ENCODE peak calls at places on chromosome 4, in nine cellular contexts. F is AG04449, J is AG09309, S is AG10803, B is fibroblast of pulmonary artery, Y is sigmoid colon, Q is IMR-90, V is dorsolateral prefrontal cortex, Z is uterus. E is an unnamed sample.

GRCh38 chr4:3218824-3219760 is 29.9 kb upstream of the MSANTD1 start:
- DNase-seq in F (no peak), J (no peak), S (no peak), B (no peak), Y (peak; percentile 26), Q (no peak), V (peak; percentile 22), Z (no peak), E (no peak)

GRCh38 chr4:1517592-1518411 is 111.6 kb upstream of the NKX1-1 start:
- DNase-seq in F (no peak), J (no peak), S (no peak), B (no peak), Y (peak; percentile 52), Q (no peak), V (no peak), Z (no peak), E (no peak)

GRCh38 chr4:166077782-166078181 is 204.7 kb downstream of the TLL1 start:
- DNase-seq in F (no peak), J (no peak), S (no peak), B (no peak), Y (no peak), Q (no peak), V (no peak), Z (no peak), E (no peak)

GRCh38 chr4:29046716-29047115 is 1673.5 kb upstream of the PCDH7 start:
- DNase-seq in F (no peak), J (peak; percentile 18), S (peak; percentile 3), B (peak; percentile 69), Y (no peak), Q (peak; percentile 93), V (no peak), Z (no peak), E (no peak)

GRCh38 chr4:122633211-122633610 is 12.3 kb upstream of the IL21 start:
- DNase-seq in F (no peak), J (no peak), S (peak; percentile 55), B (peak; percentile 6), Y (no peak), Q (no peak), V (no peak), Z (no peak), E (peak; percentile 1)

GRCh38 chr4:138609943-138610350 is 367.8 kb upstream of the SLC7A11 start:
- DNase-seq in F (peak; percentile 16), J (peak; percentile 58), S (peak; percentile 60), B (peak; percentile 73), Y (no peak), Q (peak; percentile 81), V (no peak), Z (peak; percentile 16), E (no peak)

GRCh38 chr4:130478406-130478805 is 1382.5 kb downstream of the C4orf33 start:
- DNase-seq in F (peak; percentile 36), J (no peak), S (peak; percentile 62), B (peak; percentile 91), Y (no peak), Q (peak; percentile 87), V (no peak), Z (no peak), E (peak; percentile 27)

GRCh38 chr4:112343330-112343729 is 46.2 kb downstream of the ALPK1 start:
- DNase-seq in F (no peak), J (no peak), S (no peak), B (no peak), Y (no peak), Q (no peak), V (no peak), Z (no peak), E (no peak)

GRCh38 chr4:157223446-157223845 is 2.9 kb downstream of the GRIA2 start:
- DNase-seq in F (no peak), J (no peak), S (no peak), B (no peak), Y (no peak), Q (no peak), V (no peak), Z (no peak), E (no peak)

GRCh38 chr4:157226601-157227000 is 6.1 kb downstream of the GRIA2 start:
- DNase-seq in F (no peak), J (no peak), S (no peak), B (no peak), Y (no peak), Q (no peak), V (no peak), Z (no peak), E (no peak)

GRCh38 chr4:157225096-157225495 is 4.6 kb downstream of the GRIA2 start:
- DNase-seq in F (no peak), J (no peak), S (no peak), B (no peak), Y (no peak), Q (no peak), V (no peak), Z (no peak), E (no peak)

GRCh38 chr4:157222764-157223145 is 2.2 kb downstream of the GRIA2 start:
- DNase-seq in F (no peak), J (no peak), S (no peak), B (no peak), Y (no peak), Q (no peak), V (peak; percentile 61), Z (peak; percentile 16), E (no peak)

DNA sequence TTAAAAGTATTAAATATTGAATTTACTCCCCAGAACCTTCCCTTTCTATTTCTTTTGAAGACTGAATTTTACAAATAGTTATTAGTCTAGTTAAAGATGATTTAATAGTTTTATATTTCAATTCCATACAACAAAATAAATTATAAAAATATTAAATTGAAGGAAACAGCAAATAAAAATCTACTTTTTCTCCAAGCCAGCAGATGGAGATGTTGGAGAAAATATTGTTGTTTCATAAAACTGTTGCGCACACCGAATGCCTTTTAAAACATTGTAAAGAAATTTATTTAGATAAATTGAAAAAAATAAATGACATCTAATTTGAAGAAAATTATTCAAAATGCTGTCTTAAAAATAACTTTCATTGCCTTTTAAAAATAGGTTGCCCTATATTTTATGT is 5.5 kb downstream of the GRIA2 start:
- DNase-seq in F (no peak), J (no peak), S (no peak), B (no peak), Y (no peak), Q (no peak), V (no peak), Z (no peak), E (no peak)
- TF ChIP-seq CTCF in F (no peak), J (no peak), S (no peak), B (no peak), Y (no peak), Q (no peak), V (peak; percentile 42), Z (no peak), E (no peak)

GRCh38 chr4:7843831-7844230 is 95.8 kb downstream of the AFAP1 start:
- DNase-seq in F (no peak), J (no peak), S (no peak), B (no peak), Y (no peak), Q (no peak), V (no peak), Z (no peak), E (no peak)

GRCh38 chr4:7842384-7843279 is 97.0 kb downstream of the AFAP1 start:
- DNase-seq in F (peak; percentile 97), J (peak; percentile 99), S (peak; percentile 100), B (peak; percentile 99), Y (peak; percentile 90), Q (peak; percentile 99), V (no peak), Z (peak; percentile 75), E (peak; percentile 97)

GRCh38 chr4:7847206-7847605 is 92.5 kb downstream of the AFAP1 start:
- DNase-seq in F (no peak), J (no peak), S (no peak), B (no peak), Y (peak; percentile 8), Q (no peak), V (no peak), Z (no peak), E (no peak)

GRCh38 chr4:7845493-7846124 is 94.1 kb downstream of the AFAP1 start:
- DNase-seq in F (no peak), J (no peak), S (no peak), B (no peak), Y (peak; percentile 64), Q (no peak), V (no peak), Z (no peak), E (no peak)

DNA sequence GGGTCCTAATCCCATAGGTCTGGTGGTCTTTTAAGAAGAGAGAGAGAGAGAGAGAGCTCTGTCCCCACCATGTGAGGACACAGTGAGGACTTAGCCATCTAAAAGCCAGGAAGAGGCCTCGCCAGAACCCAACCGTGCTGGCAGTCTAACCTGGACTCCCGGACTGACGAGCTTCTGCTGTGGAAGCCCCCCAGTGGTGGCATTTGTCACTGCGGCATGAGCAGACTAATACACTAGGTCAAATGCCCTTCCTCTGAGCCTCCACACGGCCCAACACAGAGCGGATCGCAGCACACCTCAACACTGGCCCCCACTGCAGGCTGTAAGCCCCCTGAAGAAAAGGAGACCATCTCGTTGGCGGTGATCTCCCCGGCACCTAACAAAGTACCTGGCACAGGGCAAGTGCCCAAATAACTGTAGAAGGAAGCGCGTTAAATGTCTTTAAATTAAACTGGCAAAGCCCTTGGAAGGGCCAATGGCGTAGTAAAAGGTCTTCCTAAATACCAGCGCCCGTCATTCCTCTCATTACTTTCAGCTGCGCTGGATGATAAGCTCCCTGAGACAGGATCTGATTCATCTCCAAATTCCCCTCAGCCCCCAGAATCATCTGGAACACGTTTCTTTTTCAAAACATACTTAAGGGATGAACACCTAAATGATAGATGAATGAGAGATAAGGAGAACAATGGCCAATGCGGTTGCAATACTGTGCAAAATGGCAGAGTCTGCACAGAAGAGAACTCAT is 95.2 kb downstream of the AFAP1 start:
- DNase-seq in F (peak; percentile 89), J (peak; percentile 93), S (peak; percentile 84), B (peak; percentile 97), Y (peak; percentile 86), Q (peak; percentile 99), V (no peak), Z (peak; percentile 73), E (peak; percentile 52)
- TF ChIP-seq CTCF in F (peak; percentile 72), J (peak; percentile 64), S (peak; percentile 64), B (peak; percentile 68), Y (peak; percentile 17), Q (peak; percentile 68), V (peak; percentile 55), Z (peak; percentile 37), E (peak; percentile 65)

GRCh38 chr4:169272265-169272886 is 1.6 kb upstream of the SH3RF1 start:
- DNase-seq in F (peak; percentile 84), J (peak; percentile 67), S (peak; percentile 91), B (peak; percentile 59), Y (no peak), Q (peak; percentile 84), V (no peak), Z (no peak), E (peak; percentile 57)

GRCh38 chr4:169271692-169272007 is 894 bp upstream of the SH3RF1 start:
- DNase-seq in F (no peak), J (no peak), S (no peak), B (no peak), Y (no peak), Q (no peak), V (no peak), Z (no peak), E (no peak)

GRCh38 chr4:169268951-169269781 is 1.6 kb downstream of the SH3RF1 start:
- DNase-seq in F (peak; percentile 76), J (peak; percentile 69), S (peak; percentile 87), B (peak; percentile 91), Y (no peak), Q (peak; percentile 87), V (no peak), Z (no peak), E (no peak)

GRCh38 chr4:169270156-169270809 is 473 bp downstream of the SH3RF1 start:
- DNase-seq in F (no peak), J (no peak), S (peak; percentile 52), B (peak; percentile 59), Y (peak; percentile 70), Q (no peak), V (peak; percentile 76), Z (peak; percentile 56), E (no peak)

DNA sequence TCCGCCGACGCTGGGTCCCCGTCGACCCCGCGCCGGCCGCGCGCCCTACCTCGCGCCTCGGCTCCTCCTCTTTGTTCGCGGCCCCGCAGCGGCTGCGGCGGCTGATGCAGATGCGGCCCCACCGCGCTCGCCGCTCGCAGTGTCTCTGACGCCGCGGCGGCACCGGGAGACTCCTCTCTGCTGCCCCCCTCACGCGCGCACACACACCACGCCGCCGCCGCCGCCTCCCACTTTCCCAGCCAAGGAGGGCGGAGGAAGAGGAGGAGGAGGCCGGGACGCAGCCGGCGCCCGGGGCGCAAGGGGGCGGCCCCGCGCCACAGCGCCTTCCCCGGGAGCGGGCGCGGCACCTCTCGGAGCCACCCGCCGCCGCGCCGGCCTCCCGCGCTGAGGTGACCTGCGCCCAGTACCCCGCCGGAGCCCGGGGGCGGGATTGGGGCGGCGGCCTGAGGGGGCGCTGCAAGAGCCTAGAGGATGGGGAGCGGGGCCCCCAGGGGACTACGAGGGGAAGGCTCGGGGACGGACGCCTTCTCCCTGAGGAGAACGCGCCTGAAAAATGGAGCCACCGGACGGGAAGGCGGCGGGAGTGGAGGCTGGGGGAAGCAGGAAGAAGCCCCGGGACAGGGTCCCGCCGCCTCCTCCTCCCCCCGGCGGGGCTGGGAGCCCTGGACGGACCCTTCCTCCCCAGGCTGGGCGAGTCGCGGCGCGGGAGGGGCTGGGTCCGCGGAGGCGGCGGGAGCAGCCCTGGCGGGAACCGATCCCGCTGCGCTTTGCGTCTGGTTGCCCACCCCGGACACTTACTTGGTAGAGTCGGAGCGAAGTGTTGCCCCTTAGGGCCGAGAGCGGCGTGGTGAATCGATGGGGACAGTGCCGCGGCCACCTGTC is at the start of gene SH3RF1:
- DNase-seq in F (no peak), J (no peak), S (peak; percentile 94), B (peak; percentile 87), Y (peak; percentile 95), Q (peak; percentile 82), V (peak; percentile 88), Z (peak; percentile 90), E (peak; percentile 79)
- TF ChIP-seq CTCF in F (peak; percentile 50), J (peak; percentile 26), S (no peak), B (no peak), Y (no peak), Q (peak; percentile 45), V (peak; percentile 26), Z (no peak), E (no peak)

GRCh38 chr4:89754531-89754930 is 82.4 kb downstream of the SNCA start:
- DNase-seq in F (no peak), J (no peak), S (peak; percentile 21), B (no peak), Y (no peak), Q (no peak), V (no peak), Z (no peak), E (no peak)

GRCh38 chr4:89755210-89755609 is 81.8 kb downstream of the SNCA start:
- DNase-seq in F (no peak), J (no peak), S (no peak), B (peak; percentile 46), Y (no peak), Q (no peak), V (no peak), Z (no peak), E (no peak)

GRCh38 chr4:89752932-89753598 is 83.9 kb downstream of the SNCA start:
- DNase-seq in F (peak; percentile 64), J (peak; percentile 64), S (peak; percentile 87), B (peak; percentile 67), Y (peak; percentile 69), Q (peak; percentile 92), V (no peak), Z (peak; percentile 48), E (peak; percentile 75)

GRCh38 chr4:89753601-89754066 is 83.3 kb downstream of the SNCA start:
- DNase-seq in F (peak; percentile 91), J (peak; percentile 98), S (peak; percentile 98), B (peak; percentile 99), Y (no peak), Q (peak; percentile 95), V (no peak), Z (no peak), E (peak; percentile 94)

GRCh38 chr4:89757154-89757723 is 79.7 kb downstream of the SNCA start:
- DNase-seq in F (no peak), J (no peak), S (no peak), B (no peak), Y (no peak), Q (no peak), V (no peak), Z (no peak), E (no peak)
- TF ChIP-seq CTCF in F (no peak), J (no peak), S (no peak), B (no peak), Y (no peak), Q (no peak), V (no peak), Z (no peak), E (no peak)

E was measured in AG09319.